ENCODE peak calls at places on chromosomes 6 and 20, in four cellular contexts. L, P, J and Z are unnamed samples. For H3K4me1, the result is how much of the 10 kb centered on the place peaks cover.

GRCh38 chr6:31401403-31401802 is 2.0 kb upstream of the MICA start:
- ATAC-seq in L (peak), P (no peak), J (peak), Z (peak)

GRCh38 chr6:169933251-169933821 is 181.9 kb downstream of the ERMARD start:
- ATAC-seq in L (no peak), P (no peak), J (no peak), Z (no peak)

GRCh38 chr6:166830185-166830890 is 126.0 kb downstream of the RNASET2 start:
- ATAC-seq in L (no peak), J (no peak), P (no peak), Z (no peak)

GRCh38 chr20:25571817-25572216 is 13.5 kb downstream of the NINL start:
- ATAC-seq in J (no peak), P (peak), L (no peak), Z (no peak)

GRCh38 chr20:2946988-2947961 is 74.0 kb downstream of the PTPRA start:
- ATAC-seq in P (peak), L (peak), J (peak), Z (no peak)

GRCh38 chr6:54856137-54856536 is 9.6 kb downstream of the FAM83B start:
- ATAC-seq in P (no peak), L (no peak), J (no peak), Z (no peak)

GRCh38 chr6:15843226-15843625 is 180.4 kb upstream of the DTNBP1 start:
- ATAC-seq in J (no peak), L (no peak), P (no peak), Z (no peak)

GRCh38 chr6:34149831-34150400 is 4.0 kb upstream of the GRM4 start:
- ATAC-seq in L (no peak), P (no peak), J (no peak), Z (no peak)

GRCh38 chr6:41940759-41941279 is 789 bp downstream of the CCND3 start:
- ATAC-seq in L (peak), J (peak), P (peak), Z (peak)

GRCh38 chr6:160940197-160940596 is 51.4 kb upstream of the MAP3K4 start:
- ATAC-seq in J (peak), L (no peak), P (peak), Z (no peak)

GRCh38 chr6:76814496-76815458 is 648.5 kb downstream of the HTR1B start:
- ATAC-seq in P (no peak), L (no peak), J (no peak), Z (no peak)

GRCh38 chr6:56863366-56863765 is 91.5 kb upstream of the BEND6 start:
- ATAC-seq in P (peak), J (no peak), L (peak), Z (no peak)

GRCh38 chr6:144607998-144608736 is 323.0 kb downstream of the UTRN start:
- ATAC-seq in J (no peak), L (no peak), P (no peak), Z (no peak)

GRCh38 chr6:157236040-157236725 is 87.1 kb downstream of the TMEM242 start:
- ATAC-seq in P (peak), J (no peak), L (peak), Z (peak)

GRCh38 chr20:13915244-13915643 is 75.2 kb downstream of the SEL1L2 start:
- ATAC-seq in L (no peak), J (peak), P (peak), Z (no peak)

GRCh38 chr6:89657445-89658158 is 19.1 kb upstream of the LYRM2 start:
- ATAC-seq in P (no peak), L (no peak), J (no peak), Z (no peak)

GRCh38 chr6:165059032-165059431 is 250.4 kb downstream of the C6orf118 start:
- ATAC-seq in L (no peak), J (no peak), P (no peak), Z (no peak)

GRCh38 chr6:23262864-23263263 is 693.5 kb downstream of the HDGFL1 start:
- ATAC-seq in P (no peak), J (no peak), L (no peak), Z (no peak)

GRCh38 chr20:56418385-56418861 is 6.4 kb downstream of the CASS4 start:
- ATAC-seq in L (no peak), P (no peak), J (peak), Z (no peak)

GRCh38 chr6:53301801-53302537 is 46.8 kb downstream of the ELOVL5 start:
- ATAC-seq in J (peak), P (peak), L (peak), Z (no peak)

GRCh38 chr6:134347916-134348805 is 30.2 kb upstream of the SGK1 start:
- ATAC-seq in L (peak), J (no peak), P (no peak), Z (peak)

GRCh38 chr6:106186172-106186571 is 100.0 kb downstream of the PRDM1 start:
- ATAC-seq in J (no peak), L (no peak), P (no peak), Z (no peak)

GRCh38 chr6:143811492-143812157 is 31.5 kb upstream of the LTV1 start:
- ATAC-seq in J (no peak), L (no peak), P (no peak), Z (no peak)

GRCh38 chr6:147509900-147510299 is 1.4 kb downstream of the SAMD5 start:
- ATAC-seq in L (no peak), J (no peak), P (no peak), Z (no peak)

GRCh38 chr6:160730911-160731310 is 28.9 kb downstream of the PLG start:
- ATAC-seq in L (no peak), P (peak), J (peak), Z (no peak)

GRCh38 chr6:56724455-56724854 is 81.8 kb upstream of the DST start:
- ATAC-seq in L (no peak), P (no peak), J (no peak), Z (no peak)

GRCh38 chr6:169804427-169804826 is 53.0 kb downstream of the ERMARD start:
- ATAC-seq in L (no peak), P (no peak), J (no peak), Z (no peak)

GRCh38 chr20:36487069-36487468 is 54.2 kb upstream of the MYL9 start:
- ATAC-seq in P (no peak), L (no peak), J (no peak), Z (no peak)

GRCh38 chr6:53112404-53112803 is 36.2 kb downstream of the GCM1 start:
- ATAC-seq in P (peak), L (no peak), J (no peak), Z (no peak)

GRCh38 chr6:17120019-17120418 is 18.2 kb downstream of the STMND1 start:
- ATAC-seq in P (no peak), L (no peak), J (no peak), Z (no peak)

GRCh38 chr6:17115251-17116089 is 13.6 kb downstream of the STMND1 start:
- ATAC-seq in P (peak), J (no peak), L (peak), Z (no peak)

DNA sequence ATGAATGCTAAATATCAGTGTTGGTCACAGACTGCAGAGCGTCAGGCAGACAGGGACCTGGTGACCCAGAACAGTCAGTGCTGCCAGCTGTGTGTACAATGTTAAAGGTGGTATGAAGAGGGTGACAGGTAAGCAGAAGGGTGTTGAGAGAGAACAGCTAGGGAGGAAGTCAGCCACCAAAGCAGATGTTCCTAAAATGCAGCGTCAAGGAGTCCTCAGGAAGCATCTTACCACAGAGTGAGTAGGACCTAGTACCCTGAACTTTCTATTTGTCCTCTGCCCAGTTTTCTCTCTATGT is 14.2 kb downstream of the STMND1 start:
- ATAC-seq in J (no peak), P (no peak), L (no peak), Z (no peak)
- H3K4me1 ChIP-seq in J (under half), P (under half), L (under half), Z (under half)

DNA sequence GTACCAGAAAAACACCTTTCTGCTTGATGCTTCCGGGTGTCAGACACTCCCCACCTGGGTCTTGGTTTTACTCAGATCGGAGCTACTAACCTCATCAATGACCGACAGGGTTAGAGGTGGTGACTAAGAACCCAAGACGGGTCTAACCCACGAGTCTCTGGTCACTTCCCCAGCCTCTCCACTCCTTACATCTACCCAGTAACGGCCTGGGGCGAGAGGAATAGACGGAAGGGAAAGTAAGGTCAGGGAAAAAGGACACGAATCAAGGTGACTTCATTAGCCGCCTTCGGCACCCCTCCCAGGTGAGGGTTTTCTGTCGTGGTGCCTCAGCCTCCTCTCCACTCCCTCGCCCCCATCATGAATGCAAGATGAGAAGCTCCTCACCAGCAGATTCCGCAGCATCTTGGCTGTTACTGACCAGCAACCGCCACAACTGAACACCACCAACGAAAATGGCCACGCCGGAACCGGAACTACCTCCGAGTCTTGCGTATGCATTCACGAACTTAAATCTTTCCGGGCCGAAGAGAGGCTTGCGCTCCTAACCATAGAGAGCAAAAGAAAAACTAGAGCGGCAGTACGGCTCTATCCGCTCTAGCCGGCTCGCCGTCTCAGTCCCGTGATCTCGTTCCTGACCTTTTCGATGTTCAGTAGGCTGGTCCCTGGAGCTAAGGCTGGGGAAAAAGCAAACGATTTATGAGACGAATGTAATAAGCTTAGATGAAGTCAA is at the start of gene COX7A2:
- ATAC-seq in P (peak), J (peak), L (peak), Z (peak)
- TF ChIP-seq EP300 in P (peak), J (peak), L (no peak), Z (no peak)

GRCh38 chr6:26184492-26184891 is 97.3 kb downstream of the HFE start:
- ATAC-seq in L (no peak), J (no peak), P (no peak), Z (no peak)
- H3K27ac ChIP-seq in L (peak), J (no peak), P (no peak), Z (peak)

DNA sequence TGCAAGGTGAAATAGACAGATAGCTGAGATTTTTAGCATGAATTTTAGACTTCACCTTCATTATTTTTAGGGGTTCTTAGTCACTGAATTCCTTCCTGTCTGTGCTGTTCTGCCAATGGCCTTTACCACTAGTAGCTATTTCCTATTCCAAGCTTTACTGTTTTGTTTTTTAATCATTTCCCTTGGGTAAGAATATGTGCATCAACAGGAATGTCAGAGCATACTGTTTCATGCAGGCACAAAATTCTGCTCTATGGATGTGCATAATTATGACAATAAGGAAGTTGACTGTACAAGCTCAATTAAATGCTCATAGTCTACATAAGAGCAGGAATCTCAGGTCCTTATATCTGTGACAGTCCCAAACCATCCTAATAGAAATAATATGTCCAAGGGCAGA is 5.0 kb downstream of the TNFAIP3 start:
- ATAC-seq in P (no peak), J (no peak), L (no peak), Z (no peak)
- H3K4me1 ChIP-seq in P (half or more), J (under half), L (under half), Z (under half)

GRCh38 chr6:1364791-1365190 is 24.6 kb upstream of the FOXF2 start:
- ATAC-seq in L (no peak), P (no peak), J (no peak), Z (no peak)

GRCh38 chr6:1362643-1363042 is 26.7 kb upstream of the FOXF2 start:
- ATAC-seq in J (no peak), P (no peak), L (no peak), Z (no peak)

GRCh38 chr6:1363298-1363697 is 26.1 kb upstream of the FOXF2 start:
- ATAC-seq in J (no peak), L (peak), P (no peak), Z (peak)

GRCh38 chr6:1365701-1366100 is 23.7 kb upstream of the FOXF2 start:
- ATAC-seq in P (no peak), L (no peak), J (no peak), Z (no peak)

DNA sequence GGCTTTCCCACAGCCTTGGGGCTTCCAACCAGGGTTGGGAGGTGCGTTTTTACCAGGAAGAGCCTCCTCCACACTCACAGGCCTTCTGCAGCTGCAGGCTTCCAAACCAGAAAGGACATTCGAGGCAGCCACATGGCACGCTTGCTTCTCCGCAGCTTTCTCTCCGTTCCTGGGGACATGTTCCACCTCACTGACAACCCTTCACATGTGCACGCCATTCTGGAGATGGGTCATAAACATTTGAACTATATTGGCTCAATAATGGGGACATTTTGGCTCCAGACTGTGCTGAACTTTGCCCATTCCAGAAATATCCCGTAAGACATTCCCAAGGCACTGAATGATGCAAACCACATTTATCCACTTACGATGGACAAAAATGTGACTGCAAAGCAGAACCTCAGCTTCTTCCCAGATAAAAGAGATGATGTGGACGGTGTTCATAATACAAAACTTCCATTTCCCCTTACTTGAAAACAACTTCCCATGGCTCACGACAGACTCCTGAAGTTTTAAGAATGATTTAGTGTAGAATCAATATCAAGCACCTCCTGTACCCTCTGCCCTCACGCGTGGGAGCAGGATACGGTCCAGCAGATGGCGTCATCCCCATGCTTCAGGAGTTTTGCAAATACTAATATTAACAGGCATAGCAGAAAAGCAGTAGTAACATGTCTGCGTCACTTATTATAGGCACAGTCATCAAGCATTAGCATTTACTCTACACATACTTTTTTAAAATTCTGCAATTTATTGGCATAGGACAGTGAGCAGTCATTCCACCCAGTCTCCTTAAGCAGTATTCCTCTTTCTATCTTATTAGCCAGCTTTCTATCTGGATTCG is 25.4 kb upstream of the FOXF2 start:
- ATAC-seq in P (no peak), L (peak), J (peak), Z (peak)
- TF ChIP-seq EP300 in P (no peak), L (no peak), J (no peak), Z (no peak)

DNA sequence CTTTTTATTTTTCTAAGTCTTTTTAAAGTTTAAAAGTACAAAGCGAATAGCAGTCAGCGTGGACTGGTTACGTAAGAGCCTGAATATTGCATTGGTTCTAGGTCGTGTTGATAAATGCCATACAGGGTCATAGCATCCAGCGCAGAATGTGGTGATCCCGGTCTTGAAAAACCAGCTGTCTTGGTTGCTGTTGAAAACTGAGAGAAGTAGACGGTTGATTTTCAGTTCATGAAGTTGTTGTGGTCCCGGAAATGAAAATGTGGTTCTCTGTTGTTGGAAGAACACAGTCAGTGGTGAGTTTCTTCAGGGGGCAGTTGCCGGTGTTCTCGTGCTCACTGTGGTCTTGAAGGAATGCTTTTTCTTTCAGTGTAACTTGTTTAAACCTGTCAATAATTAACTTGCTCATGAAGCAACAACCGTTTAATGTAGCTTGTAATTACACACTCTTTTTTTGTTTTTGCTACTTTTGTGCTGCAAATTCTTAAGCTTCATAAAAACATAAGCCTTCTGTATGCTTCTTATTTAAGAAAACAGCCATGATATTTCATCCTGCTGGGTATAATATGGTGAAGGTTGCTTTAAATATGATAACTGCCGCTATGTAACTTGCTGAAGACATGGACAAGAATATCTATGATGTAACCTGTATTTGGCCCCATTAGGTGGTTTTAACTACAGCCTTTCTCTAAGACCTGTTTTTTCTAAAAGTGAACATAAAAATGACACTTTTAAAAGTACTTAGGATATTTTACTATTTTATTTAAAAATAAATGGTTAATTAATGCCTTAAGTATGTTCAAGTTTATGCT is 64.8 kb upstream of the KIF25 start:
- ATAC-seq in J (no peak), P (peak), L (peak), Z (no peak)
- H3K27ac ChIP-seq in J (no peak), P (peak), L (peak), Z (no peak)

DNA sequence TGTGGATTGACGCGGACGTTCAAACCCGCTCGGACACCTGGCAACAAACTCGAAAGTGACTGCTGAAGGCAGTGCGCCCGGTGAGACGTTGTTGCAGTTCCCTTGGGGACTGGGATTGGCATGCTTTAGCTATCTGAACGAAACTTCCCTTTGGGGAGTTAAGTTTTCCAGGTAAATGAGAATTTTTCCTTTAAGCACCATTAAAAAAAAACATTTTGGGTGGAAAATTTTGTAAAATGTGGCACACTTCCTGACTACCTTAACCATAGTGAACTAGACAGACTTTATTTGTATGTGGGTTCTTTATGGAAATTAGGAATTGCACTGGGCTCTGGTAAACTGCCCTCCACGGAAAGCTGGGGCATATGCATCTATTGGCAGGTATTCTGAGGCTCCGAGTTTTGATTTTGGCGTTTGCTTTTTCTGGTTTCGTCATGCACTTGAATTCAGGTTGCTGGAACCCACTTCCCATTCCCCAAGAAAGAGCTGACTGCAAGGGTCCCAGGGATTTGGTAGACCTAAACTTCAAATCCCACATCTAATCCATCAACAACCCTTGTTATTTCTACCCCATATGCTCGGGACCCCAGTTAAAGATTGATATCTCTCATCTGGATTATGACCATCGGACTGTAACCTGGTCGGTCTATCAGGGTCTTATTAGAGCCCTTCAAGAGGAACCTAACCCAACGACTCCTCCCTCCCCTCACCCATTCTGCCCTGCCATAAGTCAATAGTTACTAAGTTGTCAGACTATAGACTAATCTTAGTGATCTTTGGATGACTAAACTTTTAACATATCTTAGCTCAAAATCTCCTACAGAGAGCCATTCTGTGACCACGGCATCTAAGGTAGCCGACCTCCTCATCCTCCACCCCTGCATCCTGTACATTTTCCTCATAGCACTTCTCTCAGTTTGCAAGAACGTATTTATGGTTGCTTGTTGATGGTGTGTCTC is 800 bp upstream of the DYNLT1 start:
- ATAC-seq in L (no peak), P (no peak), J (no peak), Z (no peak)
- H3K4me1 ChIP-seq in L (under half), P (under half), J (under half), Z (half or more)

GRCh38 chr6:150813319-150813992 is 52.0 kb upstream of the MTHFD1L start:
- ATAC-seq in P (no peak), L (peak), J (no peak), Z (no peak)

DNA sequence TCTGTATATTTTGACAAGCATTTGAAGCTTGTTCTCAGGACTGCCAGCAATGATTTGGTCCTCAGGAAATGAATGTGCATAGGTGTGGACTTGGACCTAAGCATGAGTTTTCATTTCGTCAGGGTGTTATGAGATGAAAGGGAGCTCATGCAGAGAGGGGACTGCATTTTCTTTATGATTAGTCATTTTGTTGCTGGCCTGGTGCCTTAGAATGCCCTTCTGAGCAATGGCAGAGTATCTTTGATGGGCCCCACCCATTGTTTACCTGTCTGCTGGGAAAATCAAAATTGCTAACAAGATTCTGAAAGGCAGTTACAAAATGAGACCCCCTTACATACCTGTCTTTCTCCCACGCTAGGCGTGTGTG is 51.5 kb upstream of the MTHFD1L start:
- ATAC-seq in J (no peak), P (no peak), L (peak), Z (no peak)
- TF ChIP-seq EP300 in J (no peak), P (no peak), L (no peak), Z (no peak)